ENCODE peak calls at places on chromosomes 6 and 20, in eight cellular contexts. A, F, Z, T, N, E, D and G are unnamed samples.

GRCh38 chr20:665276-665675 is 10.3 kb downstream of the SCRT2 start:
- DNase-seq in A (no peak), F (no peak), Z (no peak), T (no peak), N (no peak), E (no peak), D (no peak), G (no peak)

GRCh38 chr6:23213193-23213592 is 643.8 kb downstream of the HDGFL1 start:
- DNase-seq in A (no peak), F (no peak), Z (peak; percentile 54), T (peak; percentile 45), N (peak; percentile 33), E (no peak), D (no peak), G (no peak)

GRCh38 chr6:399785-400517 is 8.4 kb downstream of the IRF4 start:
- DNase-seq in A (peak; percentile 27), F (no peak), Z (no peak), T (no peak), N (no peak), E (no peak), D (no peak), G (no peak)

GRCh38 chr20:50048420-50049166 is 64.4 kb downstream of the UBE2V1 start:
- DNase-seq in A (no peak), F (peak; percentile 33), Z (no peak), T (no peak), N (no peak), E (peak; percentile 79), D (no peak), G (no peak)

GRCh38 chr20:50085481-50086365 is 27.2 kb downstream of the UBE2V1 start:
- DNase-seq in A (peak; percentile 53), F (no peak), Z (peak; percentile 69), T (peak; percentile 72), N (peak; percentile 27), E (peak; percentile 54), D (peak; percentile 85), G (no peak)

GRCh38 chr6:167443098-167443680 is 118.3 kb downstream of the TTLL2 start:
- DNase-seq in A (no peak), F (no peak), Z (no peak), T (no peak), N (no peak), E (no peak), D (peak; percentile 55), G (no peak)

GRCh38 chr6:51004380-51004779 is 185.7 kb downstream of the TFAP2B start:
- DNase-seq in A (no peak), F (no peak), Z (no peak), T (no peak), N (no peak), E (no peak), D (no peak), G (no peak)

GRCh38 chr20:36852187-36852586 is 23.8 kb upstream of the TLDC2 start:
- DNase-seq in A (no peak), F (no peak), Z (no peak), T (no peak), N (no peak), E (peak; percentile 86), D (no peak), G (no peak)

GRCh38 chr6:16398587-16398986 is 160.2 kb downstream of the GMPR start:
- DNase-seq in A (no peak), F (no peak), Z (no peak), T (no peak), N (peak; percentile 21), E (no peak), D (no peak), G (no peak)

GRCh38 chr6:137927777-137928218 is 60.7 kb downstream of the TNFAIP3 start:
- DNase-seq in A (peak; percentile 56), F (no peak), Z (no peak), T (no peak), N (no peak), E (peak; percentile 18), D (no peak), G (peak; percentile 81)

GRCh38 chr6:146240307-146240706 is 211.4 kb downstream of the GRM1 start:
- DNase-seq in A (no peak), F (no peak), Z (no peak), T (no peak), N (no peak), E (no peak), D (no peak), G (no peak)

GRCh38 chr6:125512621-125513020 is 210.9 kb upstream of the HDDC2 start:
- DNase-seq in A (no peak), F (no peak), Z (peak; percentile 59), T (peak; percentile 41), N (no peak), E (no peak), D (peak; percentile 47), G (no peak)

GRCh38 chr20:3420211-3420707 is 12.8 kb upstream of the DNAAF9 start:
- DNase-seq in A (no peak), F (peak; percentile 77), Z (peak; percentile 93), T (peak; percentile 97), N (no peak), E (peak; percentile 66), D (no peak), G (no peak)

GRCh38 chr6:27867941-27868705 is 44.1 kb downstream of the OR2B2 start:
- DNase-seq in A (no peak), F (no peak), Z (no peak), T (no peak), N (no peak), E (no peak), D (no peak), G (no peak)

GRCh38 chr6:121614115-121614514 is 178.7 kb downstream of the GJA1 start:
- DNase-seq in A (no peak), F (no peak), Z (no peak), T (no peak), N (no peak), E (no peak), D (no peak), G (no peak)

GRCh38 chr6:125781307-125781868 is 9.4 kb upstream of the NCOA7 start:
- DNase-seq in A (no peak), F (no peak), Z (no peak), T (no peak), N (no peak), E (no peak), D (no peak), G (no peak)

GRCh38 chr20:63547484-63548480 is at the start of gene SRMS:
- DNase-seq in A (no peak), F (no peak), Z (no peak), T (no peak), N (no peak), E (no peak), D (peak; percentile 51), G (no peak)

GRCh38 chr6:111972714-111973678 is 80.9 kb upstream of the CCN6 start:
- DNase-seq in A (peak; percentile 75), F (peak; percentile 31), Z (peak; percentile 92), T (peak; percentile 93), N (peak; percentile 85), E (peak; percentile 56), D (no peak), G (peak; percentile 89)

GRCh38 chr20:61896058-61896961 is 169.4 kb downstream of the TAF4 start:
- DNase-seq in A (no peak), F (no peak), Z (peak; percentile 41), T (peak; percentile 8), N (no peak), E (peak; percentile 68), D (peak; percentile 83), G (peak; percentile 32)

GRCh38 chr6:138499303-138499991 is at the start of gene NHSL1:
- DNase-seq in A (no peak), F (no peak), Z (peak; percentile 53), T (peak; percentile 66), N (no peak), E (no peak), D (peak; percentile 51), G (no peak)

GRCh38 chr20:6663104-6663503 is 104.4 kb upstream of the BMP2 start:
- DNase-seq in A (no peak), F (no peak), Z (no peak), T (no peak), N (no peak), E (no peak), D (no peak), G (peak; percentile 15)

GRCh38 chr6:31815025-31815838 is at the start of the genes HSPA1A and HSPA1L:
- DNase-seq in A (peak; percentile 42), F (peak; percentile 97), Z (peak; percentile 94), T (peak; percentile 87), N (peak; percentile 85), E (peak; percentile 97), D (peak; percentile 98), G (peak; percentile 90)
- H3K4me3 ChIP-seq in A (peak within 1 kb of the TSS; percentile 68), F (peak within 1 kb of the TSS; percentile 75), Z (peak within 1 kb of the TSS; percentile 76), T (peak within 1 kb of the TSS; percentile 51), N (peak within 1 kb of the TSS; percentile 83), E (peak within 1 kb of the TSS; percentile 92), D (peak within 1 kb of the TSS; percentile 41), G (peak within 1 kb of the TSS; percentile 45)

GRCh38 chr20:31595654-31596411 is 9.3 kb upstream of the ID1 start:
- DNase-seq in A (no peak), F (no peak), Z (peak; percentile 53), T (no peak), N (peak; percentile 68), E (peak; percentile 97), D (peak; percentile 37), G (peak; percentile 98)
- H3K4me3 ChIP-seq in A (no peak overlapping the region), F (no peak overlapping the region), Z (no peak overlapping the region), T (no peak overlapping the region), N (no peak overlapping the region), E (no peak overlapping the region), D (no peak overlapping the region), G (no peak overlapping the region)

DNA sequence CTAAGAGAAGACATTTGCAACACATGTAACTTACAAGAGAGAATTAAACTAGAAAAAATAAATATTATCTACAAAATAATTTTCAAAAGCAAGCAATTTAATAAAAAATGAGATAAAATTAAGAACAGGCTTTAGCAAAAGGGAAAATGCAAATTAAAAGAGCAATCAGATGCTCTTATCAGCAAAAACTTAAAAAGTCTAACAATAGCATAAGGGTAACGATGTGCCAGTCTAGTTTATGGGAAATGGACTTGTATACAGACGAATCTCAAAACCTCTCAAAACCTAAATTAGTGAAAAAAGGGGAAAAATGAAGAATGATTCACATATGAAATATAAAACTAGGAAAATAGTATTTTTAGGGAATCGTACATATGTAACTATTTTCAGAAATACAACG is 1.1 kb upstream of the MANEA start:
- DNase-seq in A (peak; percentile 11), F (no peak), Z (no peak), T (peak; percentile 1), N (no peak), E (no peak), D (no peak), G (no peak)
- H3K4me3 ChIP-seq in A (peak overlapping the region; percentile 98), F (peak overlapping the region; percentile 84), Z (peak overlapping the region; percentile 81), T (peak overlapping the region; percentile 81), N (peak overlapping the region; percentile 81), E (peak overlapping the region; percentile 75), D (peak overlapping the region; percentile 82), G (peak overlapping the region; percentile 70)

DNA sequence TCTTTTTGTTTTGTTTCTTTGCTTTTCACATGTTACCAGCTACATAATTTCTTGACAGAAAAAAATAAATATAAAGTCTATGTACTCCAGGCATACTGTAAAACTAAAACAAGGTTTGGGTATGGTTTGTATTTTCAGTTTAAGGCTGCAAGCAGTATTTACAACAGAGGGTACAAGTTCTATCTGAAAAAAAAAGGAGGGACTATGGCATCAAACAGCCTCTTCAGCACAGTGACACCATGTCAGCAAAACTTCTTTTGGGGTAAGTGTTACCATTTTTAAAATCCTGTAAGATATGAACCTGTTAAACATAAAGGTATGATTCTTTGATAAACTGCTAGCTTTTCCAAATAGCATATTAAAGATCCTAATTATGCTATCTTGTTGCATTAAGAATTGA is 393 bp downstream of the RUNX2 start:
- DNase-seq in A (no peak), F (no peak), Z (no peak), T (no peak), N (no peak), E (no peak), D (no peak), G (no peak)
- H3K4me3 ChIP-seq in A (peak overlapping the region; percentile 25), F (peak overlapping the region; percentile 26), Z (no peak overlapping the region), T (no peak overlapping the region), N (peak overlapping the region; percentile 37), E (peak overlapping the region; percentile 23), D (no peak overlapping the region), G (peak overlapping the region; percentile 27)